ENCODE peak calls at places on chromosome 21, in five cellular contexts. One of them, this sample, is unnamed.

GRCh38 chr21:38531610-38532009 is 33.3 kb upstream of the ERG start:
- DNase-seq in H9: no peak
- DNase-seq in mesendoderm: no peak
- DNase-seq in trophoblast cell: no peak
- DNase-seq in neuronal stem cell: no peak
- DNase-seq in this sample: no peak

GRCh38 chr21:32413697-32414578 is 1.4 kb downstream of the EVA1C start:
- DNase-seq in mesendoderm: no peak
- DNase-seq in H9: no peak
- DNase-seq in trophoblast cell: no peak
- DNase-seq in neuronal stem cell: no peak
- DNase-seq in this sample: no peak

GRCh38 chr21:35677298-35677841 is 383.0 kb downstream of the SETD4 start:
- DNase-seq in H9: no peak
- DNase-seq in trophoblast cell: peak; percentile 95
- DNase-seq in mesendoderm: no peak
- DNase-seq in neuronal stem cell: no peak
- DNase-seq in this sample: no peak

GRCh38 chr21:22554690-22555316 is 1556.6 kb downstream of the NCAM2 start:
- DNase-seq in neuronal stem cell: no peak
- DNase-seq in mesendoderm: no peak
- DNase-seq in H9: no peak
- DNase-seq in trophoblast cell: peak; percentile 2
- DNase-seq in this sample: no peak

GRCh38 chr21:36859744-36860501 is 106.5 kb downstream of the HLCS start:
- DNase-seq in trophoblast cell: peak; percentile 36
- DNase-seq in mesendoderm: peak; percentile 86
- DNase-seq in H9: peak; percentile 85
- DNase-seq in neuronal stem cell: no peak
- DNase-seq in this sample: peak; percentile 69

GRCh38 chr21:32456497-32456918 is 44.0 kb downstream of the EVA1C start:
- DNase-seq in trophoblast cell: no peak
- DNase-seq in H9: no peak
- DNase-seq in neuronal stem cell: no peak
- DNase-seq in mesendoderm: no peak
- DNase-seq in this sample: no peak

GRCh38 chr21:34968414-34969333 is 80.4 kb downstream of the RUNX1 start:
- DNase-seq in neuronal stem cell: no peak
- DNase-seq in H9: no peak
- DNase-seq in trophoblast cell: no peak
- DNase-seq in mesendoderm: no peak
- DNase-seq in this sample: no peak

GRCh38 chr21:35850029-35850428 is 210.3 kb downstream of the SETD4 start:
- DNase-seq in mesendoderm: no peak
- DNase-seq in H9: no peak
- DNase-seq in neuronal stem cell: no peak
- DNase-seq in trophoblast cell: no peak
- DNase-seq in this sample: peak; percentile 50

GRCh38 chr21:37435120-37435519 is 68.5 kb downstream of the DYRK1A start:
- DNase-seq in neuronal stem cell: peak; percentile 87
- DNase-seq in H9: peak; percentile 79
- DNase-seq in trophoblast cell: no peak
- DNase-seq in mesendoderm: peak; percentile 97
- DNase-seq in this sample: peak; percentile 94

GRCh38 chr21:42009831-42010506 is at the start of gene ZBTB21:
- DNase-seq in neuronal stem cell: peak; percentile 98
- DNase-seq in trophoblast cell: peak; percentile 99
- DNase-seq in mesendoderm: peak; percentile 99
- DNase-seq in H9: peak; percentile 97
- DNase-seq in this sample: peak; percentile 97
- H2BK120ac ChIP-seq in neuronal stem cell: no peak within 1 kb of the TSS
- H2BK120ac ChIP-seq in trophoblast cell: peak within 1 kb of the TSS; percentile 87
- H2BK120ac ChIP-seq in mesendoderm: no peak within 1 kb of the TSS
- H2BK120ac ChIP-seq in H9: no peak within 1 kb of the TSS
- H2BK120ac ChIP-seq in this sample: peak within 1 kb of the TSS; percentile 90

GRCh38 chr21:44929242-44929798 is 8.6 kb upstream of the ITGB2 start:
- DNase-seq in neuronal stem cell: no peak
- DNase-seq in trophoblast cell: no peak
- DNase-seq in H9: no peak
- DNase-seq in mesendoderm: no peak
- DNase-seq in this sample: no peak

GRCh38 chr21:44929799-44930542 is 9.3 kb upstream of the ITGB2 start:
- DNase-seq in trophoblast cell: no peak
- DNase-seq in mesendoderm: no peak
- DNase-seq in neuronal stem cell: no peak
- DNase-seq in H9: no peak
- DNase-seq in this sample: no peak

GRCh38 chr21:44931501-44932365 is 8.1 kb upstream of the SLX9 start:
- DNase-seq in trophoblast cell: no peak
- DNase-seq in H9: no peak
- DNase-seq in neuronal stem cell: no peak
- DNase-seq in mesendoderm: no peak
- DNase-seq in this sample: no peak

GRCh38 chr21:44931137-44931500 is 8.7 kb upstream of the SLX9 start:
- DNase-seq in trophoblast cell: no peak
- DNase-seq in mesendoderm: no peak
- DNase-seq in H9: peak; percentile 36
- DNase-seq in neuronal stem cell: no peak
- DNase-seq in this sample: peak; percentile 51

DNA sequence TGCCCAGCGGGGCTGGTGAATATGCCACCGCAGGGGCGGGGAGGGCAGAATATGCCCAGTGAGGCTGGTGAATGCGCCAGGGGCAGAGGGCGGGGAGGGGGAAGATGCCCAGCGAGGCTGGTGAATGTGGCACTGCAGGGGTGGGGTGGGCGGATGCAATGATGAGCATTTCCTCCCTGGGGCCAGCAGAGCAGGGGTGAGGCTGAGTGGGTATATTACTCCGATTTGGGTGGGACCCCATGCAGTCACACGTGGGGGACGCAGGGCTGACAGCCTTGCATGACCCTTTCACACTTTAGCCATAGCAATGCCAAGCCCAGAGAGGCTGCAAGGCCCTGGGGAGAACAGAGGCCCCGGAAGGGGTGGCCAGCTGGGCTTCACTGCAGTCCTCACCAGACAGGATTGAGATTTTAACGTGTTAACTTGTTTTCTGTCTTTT is 9.3 kb upstream of the SLX9 start:
- DNase-seq in mesendoderm: no peak
- DNase-seq in trophoblast cell: no peak
- DNase-seq in neuronal stem cell: no peak
- DNase-seq in H9: no peak
- DNase-seq in this sample: peak; percentile 15
- H3K4me1 ChIP-seq in mesendoderm: peaks cover 15% of the 10 kb centered on the region
- H3K4me1 ChIP-seq in trophoblast cell: peaks cover 16% of the 10 kb centered on the region
- H3K4me1 ChIP-seq in neuronal stem cell: peaks cover 28% of the 10 kb centered on the region
- H3K4me1 ChIP-seq in H9: peaks cover 3% of the 10 kb centered on the region
- H3K4me1 ChIP-seq in this sample: peaks cover 55% of the 10 kb centered on the region

GRCh38 chr21:28794341-28794970 is 198.2 kb downstream of the LTN1 start:
- DNase-seq in neuronal stem cell: no peak
- DNase-seq in mesendoderm: no peak
- DNase-seq in trophoblast cell: peak; percentile 34
- DNase-seq in H9: no peak
- DNase-seq in this sample: no peak
- H2BK120ac ChIP-seq in neuronal stem cell: no peak overlapping the region
- H2BK120ac ChIP-seq in mesendoderm: no peak overlapping the region
- H2BK120ac ChIP-seq in trophoblast cell: no peak overlapping the region
- H2BK120ac ChIP-seq in H9: no peak overlapping the region
- H2BK120ac ChIP-seq in this sample: no peak overlapping the region

DNA sequence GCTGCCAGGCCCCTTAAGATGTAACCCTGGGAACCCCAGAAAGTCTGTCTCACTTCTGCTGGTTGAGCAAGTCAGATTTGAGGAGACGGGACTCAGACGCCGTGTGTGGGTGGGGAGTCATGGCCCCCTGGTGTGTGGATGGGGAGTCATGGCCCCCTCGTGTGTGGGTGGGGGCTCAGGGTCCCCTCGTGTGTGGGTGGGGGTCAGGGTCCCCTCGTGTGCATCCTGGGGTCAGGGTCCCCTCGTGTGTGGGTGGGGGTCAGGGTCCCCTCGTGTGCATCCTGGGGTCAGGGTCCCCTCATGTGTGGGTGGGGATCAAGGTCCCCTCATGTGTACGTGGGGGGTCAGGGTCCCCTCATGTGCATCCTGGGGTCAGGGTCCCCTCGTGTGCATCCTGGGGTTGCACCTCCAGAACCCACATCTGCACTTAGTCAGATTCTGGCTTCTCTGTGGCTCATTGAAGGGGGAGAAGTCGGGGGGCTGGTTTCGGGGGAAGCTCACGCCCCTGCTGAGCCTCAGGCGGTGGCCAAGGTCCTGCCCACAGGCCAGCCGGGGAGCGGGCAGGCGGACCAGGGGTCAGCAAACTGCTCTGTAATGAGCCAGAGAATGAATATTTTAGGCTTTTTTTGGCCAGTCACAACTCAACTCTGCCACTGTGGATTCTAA is 33.4 kb upstream of the POFUT2 start:
- DNase-seq in neuronal stem cell: no peak
- DNase-seq in trophoblast cell: no peak
- DNase-seq in mesendoderm: no peak
- DNase-seq in H9: no peak
- DNase-seq in this sample: no peak
- H3K4me1 ChIP-seq in neuronal stem cell: peaks cover 10% of the 10 kb centered on the region
- H3K4me1 ChIP-seq in trophoblast cell: peaks cover 39% of the 10 kb centered on the region
- H3K4me1 ChIP-seq in mesendoderm: no peaks in the 10 kb centered on the region
- H3K4me1 ChIP-seq in H9: no peaks in the 10 kb centered on the region
- H3K4me1 ChIP-seq in this sample: peaks cover 69% of the 10 kb centered on the region